ENCODE peak calls at places on chromosome 12, in nine cellular contexts. V, B, Z, L, X, C, U, O and K are unnamed samples.

GRCh38 chr12:122858591-122859302 is 23.5 kb downstream of the HIP1R start:
- DNase-seq in V (no peak), B (no peak), Z (no peak), L (no peak), X (no peak), C (no peak), U (no peak), O (no peak), K (no peak)

GRCh38 chr12:104213952-104214351 is 1.6 kb upstream of the TXNRD1 start:
- DNase-seq in V (no peak), B (no peak), Z (no peak), L (no peak), X (no peak), C (no peak), U (no peak), O (peak), K (peak)

GRCh38 chr12:64781374-64782029 is 22.3 kb upstream of the GNS start:
- DNase-seq in V (no peak), B (peak), Z (no peak), L (peak), X (no peak), C (no peak), U (no peak), O (no peak), K (no peak)

GRCh38 chr12:95446511-95446910 is 27.4 kb upstream of the METAP2 start:
- DNase-seq in V (no peak), B (peak), Z (no peak), L (peak), X (no peak), C (no peak), U (peak), O (no peak), K (no peak)

GRCh38 chr12:117836999-117837736 is 131.6 kb downstream of the KSR2 start:
- DNase-seq in V (peak), B (peak), Z (peak), L (peak), X (peak), C (peak), U (peak), O (peak), K (peak)

GRCh38 chr12:30525171-30525570 is 170.5 kb downstream of the IPO8 start:
- DNase-seq in V (no peak), B (peak), Z (no peak), L (no peak), X (no peak), C (no peak), U (no peak), O (no peak), K (no peak)

GRCh38 chr12:30304528-30304927 is 391.1 kb downstream of the IPO8 start:
- DNase-seq in V (no peak), B (no peak), Z (no peak), L (no peak), X (no peak), C (no peak), U (no peak), O (no peak), K (no peak)

GRCh38 chr12:111624540-111624939 is 25.4 kb upstream of the ATXN2 start:
- DNase-seq in V (no peak), B (no peak), Z (no peak), L (no peak), X (no peak), C (peak), U (no peak), O (no peak), K (no peak)

GRCh38 chr12:66941150-66941549 is 262.3 kb upstream of the GRIP1 start:
- DNase-seq in V (no peak), B (no peak), Z (no peak), L (no peak), X (no peak), C (no peak), U (no peak), O (no peak), K (no peak)

GRCh38 chr12:31820832-31821231 is 92.0 kb upstream of the AMN1 start:
- DNase-seq in V (no peak), B (no peak), Z (no peak), L (peak), X (no peak), C (no peak), U (no peak), O (no peak), K (no peak)

GRCh38 chr12:726281-727140 is 25.9 kb upstream of the WNK1 start:
- DNase-seq in V (peak), B (no peak), Z (no peak), L (no peak), X (no peak), C (peak), U (no peak), O (no peak), K (no peak)

GRCh38 chr12:122130150-122130549 is 43.9 kb downstream of the IL31 start:
- DNase-seq in V (no peak), B (no peak), Z (no peak), L (no peak), X (no peak), C (no peak), U (no peak), O (no peak), K (no peak)

GRCh38 chr12:132866251-132866828 is 21.1 kb downstream of the CHFR start:
- DNase-seq in V (no peak), B (no peak), Z (no peak), L (no peak), X (no peak), C (peak), U (no peak), O (peak), K (no peak)

GRCh38 chr12:130354407-130354806 is 16.7 kb downstream of the PIWIL1 start:
- DNase-seq in V (no peak), B (no peak), Z (no peak), L (peak), X (no peak), C (no peak), U (no peak), O (no peak), K (no peak)

GRCh38 chr12:132343294-132343972 is 14.0 kb upstream of the GALNT9 start:
- DNase-seq in V (no peak), B (no peak), Z (no peak), L (no peak), X (no peak), C (no peak), U (no peak), O (no peak), K (no peak)

GRCh38 chr12:109611223-109611622 is 37.6 kb downstream of the MVK start:
- DNase-seq in V (no peak), B (no peak), Z (no peak), L (no peak), X (no peak), C (no peak), U (no peak), O (no peak), K (no peak)

GRCh38 chr12:89450922-89451321 is 73.7 kb downstream of the GALNT4 start:
- DNase-seq in V (no peak), B (no peak), Z (no peak), L (no peak), X (no peak), C (no peak), U (no peak), O (peak), K (no peak)

GRCh38 chr12:119283315-119283714 is 51.2 kb upstream of the CCDC60 start:
- DNase-seq in V (no peak), B (no peak), Z (no peak), L (no peak), X (no peak), C (no peak), U (no peak), O (no peak), K (no peak)

GRCh38 chr12:55651314-55651703 is 14.6 kb downstream of the OR10P1 start:
- DNase-seq in V (no peak), B (no peak), Z (no peak), L (no peak), X (no peak), C (no peak), U (no peak), O (no peak), K (no peak)

GRCh38 chr12:19227190-19227879 is 97.8 kb downstream of the PLEKHA5 start:
- DNase-seq in V (no peak), B (no peak), Z (no peak), L (no peak), X (no peak), C (no peak), U (no peak), O (no peak), K (no peak)

GRCh38 chr12:30989754-30990153 is 63.2 kb downstream of the TSPAN11 start:
- DNase-seq in V (peak), B (peak), Z (peak), L (no peak), X (peak), C (no peak), U (peak), O (no peak), K (no peak)

GRCh38 chr12:30905483-30906009 is 21.0 kb upstream of the TSPAN11 start:
- DNase-seq in V (no peak), B (no peak), Z (peak), L (no peak), X (no peak), C (no peak), U (peak), O (no peak), K (no peak)

GRCh38 chr12:2009623-2010022 is 5.4 kb upstream of the DCP1B start:
- DNase-seq in V (no peak), B (no peak), Z (no peak), L (no peak), X (no peak), C (no peak), U (no peak), O (no peak), K (no peak)

GRCh38 chr12:30180602-30181001 is 396.9 kb upstream of the TMTC1 start:
- DNase-seq in V (no peak), B (no peak), Z (peak), L (no peak), X (no peak), C (no peak), U (no peak), O (no peak), K (no peak)

GRCh38 chr12:112178796-112179195 is 53.4 kb downstream of the TRAFD1 start:
- DNase-seq in V (no peak), B (no peak), Z (no peak), L (no peak), X (no peak), C (no peak), U (no peak), O (no peak), K (no peak)

GRCh38 chr12:42756841-42757661 is 167.5 kb upstream of the PRICKLE1 start:
- DNase-seq in V (peak), B (peak), Z (peak), L (no peak), X (no peak), C (peak), U (peak), O (peak), K (peak)

GRCh38 chr12:77204055-77204454 is 138.7 kb upstream of the E2F7 start:
- DNase-seq in V (no peak), B (no peak), Z (peak), L (no peak), X (no peak), C (peak), U (peak), O (no peak), K (no peak)

DNA sequence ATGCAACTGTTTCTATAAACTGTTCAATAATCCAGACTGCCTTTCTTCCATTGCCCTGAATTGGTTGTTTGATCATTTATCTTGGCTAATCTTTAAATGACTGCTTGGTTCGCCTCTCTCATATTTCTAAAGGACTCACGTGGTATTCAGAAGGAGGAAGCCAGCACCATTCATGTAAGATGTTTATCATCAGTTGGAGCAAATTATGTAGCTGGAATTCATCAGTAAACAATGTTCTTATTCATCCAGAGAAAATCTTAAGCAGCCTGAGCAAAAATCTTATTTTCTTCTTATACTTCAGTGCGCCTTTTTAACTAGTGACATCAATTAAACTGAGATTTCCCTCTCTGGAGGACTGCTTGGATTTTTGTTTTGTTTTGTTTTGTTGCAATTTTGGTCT is 538.7 kb upstream of the TMEM132C start:
- DNase-seq in V (no peak), B (no peak), Z (no peak), L (no peak), X (no peak), C (no peak), U (no peak), O (no peak), K (no peak)
- TF ChIP-seq CTCF in V (no peak), B (no peak), Z (no peak), L (no peak), X (no peak), C (no peak), U (no peak), O (no peak), K (no peak)

DNA sequence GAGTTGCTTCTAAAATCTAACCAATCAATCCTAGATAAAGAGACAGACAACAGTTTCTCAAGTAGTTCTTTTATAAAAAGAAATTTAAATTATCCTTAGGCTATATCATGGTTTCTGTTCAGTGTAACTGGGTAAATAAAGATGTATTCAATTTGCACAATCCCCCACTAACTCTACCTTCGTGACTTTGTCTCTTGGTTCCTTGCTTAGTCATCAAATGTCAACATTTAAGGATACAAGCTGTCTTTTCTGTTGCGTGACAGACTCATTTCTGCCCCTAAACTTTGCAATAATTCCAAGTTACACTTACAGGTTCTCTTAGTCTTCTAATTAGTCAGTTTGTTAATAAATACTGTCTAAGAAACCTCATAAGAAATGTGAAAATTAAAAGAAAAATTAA is 50.6 kb downstream of the SCAF11 start:
- DNase-seq in V (no peak), B (no peak), Z (no peak), L (no peak), X (no peak), C (peak), U (no peak), O (no peak), K (no peak)
- TF ChIP-seq CTCF in V (no peak), B (no peak), Z (no peak), L (no peak), X (no peak), C (no peak), U (no peak), O (no peak), K (no peak)

GRCh38 chr12:73384592-73384991 is 1112.4 kb downstream of the TRHDE start:
- DNase-seq in V (no peak), B (no peak), Z (no peak), L (no peak), X (no peak), C (no peak), U (no peak), O (no peak), K (no peak)
- TF ChIP-seq CTCF in V (no peak), B (no peak), Z (no peak), L (no peak), X (no peak), C (no peak), U (no peak), O (no peak), K (no peak)

DNA sequence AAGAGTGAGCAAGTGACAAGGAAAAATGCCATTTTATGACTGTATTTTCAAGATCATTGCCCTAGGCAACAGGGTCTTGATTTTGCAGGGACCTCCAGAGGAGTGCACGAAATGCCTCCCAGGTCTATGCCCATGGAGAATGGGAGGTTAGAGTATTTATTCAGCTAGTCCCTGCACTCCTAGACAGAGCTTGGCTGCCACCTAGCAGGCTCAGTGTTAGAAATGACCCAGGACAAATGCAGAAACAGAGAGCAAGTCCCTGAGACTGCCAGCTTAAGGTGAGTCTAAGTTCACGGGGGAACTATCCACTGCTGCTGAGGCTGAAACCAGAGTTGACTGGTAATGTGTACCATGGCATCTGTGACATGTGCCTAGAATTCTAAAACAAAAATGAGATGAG is 506.4 kb downstream of the MED13L start:
- DNase-seq in V (no peak), B (no peak), Z (no peak), L (peak), X (peak), C (peak), U (no peak), O (no peak), K (no peak)
- TF ChIP-seq CTCF in V (peak), B (no peak), Z (no peak), L (peak), X (peak), C (no peak), U (no peak), O (peak), K (peak)

GRCh38 chr12:52971701-52972329 is 22.9 kb downstream of the KRT18 start:
- DNase-seq in V (peak), B (no peak), Z (no peak), L (no peak), X (no peak), C (peak), U (no peak), O (no peak), K (no peak)
- TF ChIP-seq CTCF in V (no peak), B (no peak), Z (no peak), L (no peak), X (no peak), C (no peak), U (no peak), O (no peak), K (no peak)